ENCODE peak calls at places on chromosomes 16 and 17, in eight cellular contexts. W, J, T, D, O, H, X and L are unnamed samples.

GRCh38 chr17:20216154-20216815 is 207.1 kb downstream of the SPECC1 start:
- DNase-seq in X (no peak), D (no peak), H (no peak), W (no peak), O (no peak), J (no peak), T (peak), L (no peak)

GRCh38 chr17:62321451-62321850 is 58.9 kb upstream of the EFCAB3 start:
- DNase-seq in W (no peak), X (peak), J (no peak), T (no peak), O (no peak), D (no peak), H (no peak), L (no peak)

GRCh38 chr16:90032664-90033346 is 13.5 kb upstream of the DBNDD1 start:
- DNase-seq in D (no peak), H (no peak), T (no peak), X (peak), W (no peak), J (no peak), O (no peak), L (no peak)

GRCh38 chr16:68993421-68993820 is 112.0 kb upstream of the HAS3 start:
- DNase-seq in X (no peak), O (no peak), D (no peak), J (no peak), T (no peak), W (no peak), H (no peak), L (no peak)

GRCh38 chr17:35376245-35376644 is 2.8 kb upstream of the SLFN11 start:
- DNase-seq in X (peak), W (no peak), O (no peak), T (no peak), H (no peak), D (no peak), J (no peak), L (no peak)

GRCh38 chr17:7023576-7024401 is 939 bp downstream of the BCL6B start:
- DNase-seq in T (peak), H (no peak), W (peak), D (peak), X (peak), J (peak), O (peak), L (peak)

GRCh38 chr16:81937305-81938038 is 73.8 kb downstream of the SDR42E1 start:
- DNase-seq in O (peak), W (no peak), T (no peak), J (no peak), D (no peak), H (no peak), X (peak), L (no peak)

GRCh38 chr17:79695293-79696158 is 35.2 kb upstream of the ENPP7 start:
- DNase-seq in W (no peak), J (no peak), X (peak), H (no peak), O (no peak), D (no peak), T (no peak), L (no peak)

GRCh38 chr16:56480776-56481467 is 29.6 kb downstream of the OGFOD1 start:
- DNase-seq in J (peak), H (no peak), X (no peak), O (no peak), W (peak), T (no peak), D (no peak), L (no peak)

GRCh38 chr17:76241776-76242175 is 1.5 kb upstream of the RNF157 start:
- DNase-seq in T (no peak), H (no peak), X (no peak), D (no peak), W (no peak), O (no peak), J (no peak), L (no peak)

GRCh38 chr17:50209472-50210248 is 8.2 kb upstream of the COL1A1 start:
- DNase-seq in W (peak), J (peak), D (no peak), X (peak), T (no peak), H (peak), O (peak), L (no peak)

GRCh38 chr16:24729243-24729966 is at the start of gene TNRC6A:
- DNase-seq in O (peak), D (peak), J (peak), W (peak), X (peak), T (peak), H (peak), L (peak)

GRCh38 chr16:21277927-21278706 is at the start of gene CRYM:
- DNase-seq in W (no peak), X (peak), O (peak), D (no peak), T (peak), J (peak), H (peak), L (peak)

GRCh38 chr17:48618366-48618896 is 3.3 kb upstream of the HOXB8 start:
- DNase-seq in X (peak), J (peak), W (peak), O (peak), D (peak), H (peak), T (peak), L (peak)

GRCh38 chr17:74970395-74970794 is 2.2 kb downstream of the HID1 start:
- DNase-seq in X (no peak), D (no peak), O (peak), J (no peak), W (no peak), T (no peak), H (no peak), L (no peak)

GRCh38 chr17:15311996-15312395 is 29.4 kb downstream of the TEKT3 start:
- DNase-seq in W (no peak), D (no peak), J (no peak), X (no peak), O (no peak), T (no peak), H (no peak), L (no peak)

GRCh38 chr16:87877942-87878507 is 8.7 kb upstream of the SLC7A5 start:
- DNase-seq in X (no peak), T (no peak), H (no peak), J (no peak), W (no peak), O (no peak), D (no peak), L (no peak)

GRCh38 chr17:78991017-78991783 is 11.5 kb upstream of the LGALS3BP start:
- DNase-seq in D (no peak), H (peak), J (peak), X (no peak), O (peak), T (no peak), W (no peak), L (no peak)

GRCh38 chr16:49274936-49275730 is 6.5 kb downstream of the CBLN1 start:
- DNase-seq in J (no peak), D (no peak), H (no peak), X (no peak), O (no peak), T (no peak), W (no peak), L (no peak)

GRCh38 chr16:27618140-27618539 is 68.2 kb downstream of the KATNIP start:
- DNase-seq in T (no peak), W (no peak), J (no peak), H (no peak), X (no peak), O (no peak), D (no peak), L (no peak)

GRCh38 chr17:65987988-65988387 is 203.9 kb downstream of the CEP112 start:
- DNase-seq in O (no peak), D (no peak), J (no peak), T (peak), H (no peak), X (peak), W (no peak), L (no peak)

GRCh38 chr16:79595261-79595660 is 5.3 kb downstream of the MAF start:
- DNase-seq in X (no peak), O (no peak), T (no peak), D (no peak), J (no peak), H (no peak), W (no peak), L (no peak)

GRCh38 chr17:69744512-69745098 is 330.1 kb downstream of the MAP2K6 start:
- DNase-seq in W (peak), H (no peak), D (no peak), J (no peak), O (no peak), T (no peak), X (no peak), L (no peak)

GRCh38 chr17:336110-337021 is 16.2 kb downstream of the RPH3AL start:
- DNase-seq in T (no peak), D (no peak), O (peak), W (peak), J (peak), H (peak), X (no peak), L (peak)

GRCh38 chr17:30472238-30472890 is 4.8 kb upstream of the GOSR1 start:
- DNase-seq in D (no peak), O (no peak), X (peak), T (no peak), H (no peak), W (no peak), J (no peak), L (no peak)

GRCh38 chr17:67359960-67360817 is 6.2 kb downstream of the PSMD12 start:
- DNase-seq in X (peak), H (no peak), W (no peak), D (peak), T (peak), J (no peak), O (no peak), L (no peak)

GRCh38 chr16:23539984-23540816 is 16.9 kb downstream of the EARS2 start:
- DNase-seq in T (peak), H (no peak), W (no peak), D (no peak), X (no peak), J (no peak), O (no peak), L (no peak)

GRCh38 chr17:17313350-17313991 is 10.3 kb downstream of the NT5M start:
- DNase-seq in J (no peak), O (peak), X (peak), T (peak), D (peak), W (no peak), H (peak), L (no peak)

GRCh38 chr17:64096037-64096436 is 33.9 kb downstream of the ERN1 start:
- DNase-seq in D (no peak), H (no peak), X (no peak), O (no peak), T (no peak), W (no peak), J (no peak), L (no peak)

GRCh38 chr16:77062878-77063566 is 128.0 kb upstream of the MON1B start:
- DNase-seq in X (no peak), D (no peak), O (no peak), J (no peak), T (no peak), H (no peak), W (no peak), L (no peak)
- TF ChIP-seq CTCF in X (no peak), D (no peak), O (no peak), J (no peak), T (no peak), H (no peak), W (no peak), L (no peak)

DNA sequence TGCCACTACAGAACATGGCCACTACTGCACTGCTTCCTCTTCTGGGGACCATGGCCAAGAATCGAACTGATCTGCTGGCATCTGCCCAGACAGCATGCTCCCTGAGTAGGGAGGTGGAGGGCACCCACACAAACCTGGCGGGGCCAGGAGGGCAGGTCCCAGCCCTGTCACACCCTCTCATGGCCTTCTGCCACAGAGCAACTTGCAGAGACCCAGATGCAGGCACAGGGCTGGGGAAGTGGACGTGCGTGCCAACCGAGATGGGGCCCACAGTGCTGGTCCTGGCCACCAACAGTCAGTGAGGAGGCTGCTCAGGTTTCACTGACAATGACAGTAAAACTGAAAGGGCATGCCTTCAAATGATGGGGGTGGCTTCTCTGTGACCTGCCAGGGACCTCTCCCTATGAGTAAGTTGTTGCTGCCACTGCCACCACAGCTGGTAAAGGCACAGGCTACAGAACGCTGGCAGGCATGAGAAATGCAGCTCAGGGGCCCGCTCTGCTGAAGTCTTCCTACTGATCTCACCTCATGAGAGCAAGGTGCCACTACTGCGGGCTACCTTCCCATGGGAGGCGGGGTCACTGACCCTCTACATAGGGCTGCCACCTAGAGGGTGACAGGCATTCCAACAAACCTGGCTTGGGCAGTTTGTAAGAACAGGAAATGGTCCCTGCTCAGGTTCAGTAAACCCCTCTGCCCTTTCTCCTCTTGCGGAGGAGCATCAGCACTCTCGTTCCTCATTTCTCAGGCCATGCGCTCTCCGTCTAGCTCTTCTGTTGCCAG is 15.5 kb downstream of the HIC1 start:
- DNase-seq in H (no peak), T (no peak), O (no peak), D (no peak), J (no peak), W (no peak), X (no peak), L (no peak)
- TF ChIP-seq CTCF in H (peak), T (no peak), O (no peak), D (no peak), J (no peak), W (no peak), X (no peak), L (no peak)

GRCh38 chr17:55572139-55572538 is 60.9 kb upstream of the SMIM36 start:
- DNase-seq in X (no peak), W (no peak), D (no peak), J (no peak), O (no peak), T (no peak), H (no peak), L (no peak)
- TF ChIP-seq CTCF in X (no peak), W (no peak), D (no peak), J (no peak), O (no peak), T (no peak), H (no peak), L (no peak)

DNA sequence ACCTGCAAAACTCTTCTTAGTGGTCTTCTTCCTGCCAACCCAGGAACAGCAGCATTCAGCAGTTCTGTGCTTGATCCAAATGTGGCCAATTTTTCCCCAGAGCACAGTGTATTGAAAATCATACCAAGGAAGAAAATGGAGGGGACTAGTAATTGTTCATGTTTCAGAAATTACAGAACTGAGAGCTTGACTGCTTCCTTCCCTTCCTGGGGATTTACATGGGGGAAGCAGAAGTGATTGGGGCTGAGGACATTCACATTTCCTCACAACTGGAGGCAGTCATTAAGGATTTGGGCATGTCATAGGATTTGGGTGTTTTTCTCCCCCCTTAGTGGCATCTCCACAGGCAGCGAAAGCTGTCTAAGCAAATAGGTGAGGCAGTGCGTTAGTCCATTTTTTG is 19.7 kb downstream of the CIITA start:
- DNase-seq in O (no peak), H (no peak), X (no peak), J (no peak), T (no peak), W (no peak), D (no peak), L (no peak)
- TF ChIP-seq CTCF in O (no peak), H (no peak), X (no peak), J (no peak), T (no peak), W (no peak), D (no peak), L (no peak)